ENCODE peak calls at places on chromosomes 1 and 21, in five cellular contexts. K is K562, A is tibial artery, S is adrenal gland, W is fibroblast of lung. Y is an unnamed sample.

GRCh38 chr1:37032660-37033354 is 1.5 kb downstream of the GRIK3 start:
- DNase-seq in W (no peak), S (no peak), A (no peak), K (no peak), Y (no peak)

GRCh38 chr1:1877852-1878436 is 12.9 kb downstream of the GNB1 start:
- DNase-seq in W (no peak), K (no peak), A (no peak), S (no peak), Y (no peak)

GRCh38 chr1:207831517-207832327 is 79.2 kb downstream of the CD34 start:
- DNase-seq in K (no peak), S (no peak), A (peak; percentile 72), W (no peak), Y (no peak)

GRCh38 chr1:65059930-65060538 is 88.0 kb upstream of the AK4 start:
- DNase-seq in K (peak; percentile 38), A (no peak), S (no peak), W (peak; percentile 27), Y (no peak)

GRCh38 chr1:153375511-153375910 is at the start of gene S100A12:
- DNase-seq in A (no peak), S (peak; percentile 63), K (no peak), W (peak; percentile 91), Y (no peak)

GRCh38 chr1:85091647-85092295 is 43.5 kb upstream of the MCOLN3 start:
- DNase-seq in W (no peak), K (no peak), S (no peak), A (no peak), Y (no peak)

GRCh38 chr1:236853916-236854601 is 59.0 kb downstream of the MTR start:
- DNase-seq in W (peak; percentile 81), S (no peak), K (no peak), A (no peak), Y (no peak)

GRCh38 chr1:153509729-153510354 is 25.9 kb downstream of the S100A6 start:
- DNase-seq in W (no peak), K (peak; percentile 74), A (no peak), S (peak; percentile 61), Y (no peak)

GRCh38 chr1:37123266-37123665 is 89.0 kb upstream of the GRIK3 start:
- DNase-seq in K (no peak), A (no peak), W (no peak), S (no peak), Y (no peak)

GRCh38 chr1:242824435-242824834 is 299.9 kb upstream of the PLD5 start:
- DNase-seq in W (peak; percentile 76), A (no peak), K (no peak), S (no peak), Y (no peak)

GRCh38 chr1:164087893-164088292 is 471.1 kb upstream of the PBX1 start:
- DNase-seq in A (no peak), S (no peak), K (no peak), W (no peak), Y (no peak)

GRCh38 chr1:118984990-118985608 is 3.0 kb downstream of the TBX15 start:
- DNase-seq in K (no peak), A (no peak), W (no peak), S (no peak), Y (no peak)

GRCh38 chr1:19350566-19350965 is 38.4 kb downstream of the SLC66A1 start:
- DNase-seq in A (no peak), S (no peak), K (no peak), W (no peak), Y (no peak)
- H3K36me3 ChIP-seq in A (peaks cover 69% of the 10 kb centered on the region), S (peaks cover 61% of the 10 kb centered on the region), K (peaks cover 44% of the 10 kb centered on the region), W (peaks cover 27% of the 10 kb centered on the region), Y (peaks cover 27% of the 10 kb centered on the region)

GRCh38 chr1:214808845-214809460 is 206.0 kb downstream of the CENPF start:
- DNase-seq in W (peak; percentile 36), S (no peak), K (no peak), A (no peak), Y (no peak)
- TF ChIP-seq CTCF in W (peak; percentile 58), S (no peak), K (no peak), A (no peak), Y (no peak)

DNA sequence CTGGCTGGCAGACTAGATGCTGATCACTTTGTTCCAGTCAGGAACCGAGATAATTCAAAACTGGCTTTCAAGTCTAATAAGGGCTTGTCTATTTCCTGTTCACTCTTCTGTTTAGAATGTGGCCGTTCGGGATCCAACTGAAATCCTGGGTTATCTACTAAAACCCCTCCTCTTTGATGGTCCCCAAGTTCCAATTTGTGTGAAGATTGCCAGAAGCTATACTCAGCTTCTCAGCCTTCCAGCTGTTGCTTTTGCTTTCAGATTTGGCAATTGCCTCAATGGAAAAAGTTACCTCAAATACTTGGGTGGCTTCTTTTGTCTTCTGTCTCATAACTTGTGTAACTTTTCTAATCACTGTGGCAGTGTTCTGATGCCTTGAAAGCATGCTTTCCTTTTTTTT is 43.7 kb downstream of the BTBD8 start:
- DNase-seq in W (no peak), K (no peak), A (no peak), S (no peak), Y (no peak)
- H3K36me3 ChIP-seq in W (no peaks in the 10 kb centered on the region), K (no peaks in the 10 kb centered on the region), A (no peaks in the 10 kb centered on the region), S (no peaks in the 10 kb centered on the region), Y (no peaks in the 10 kb centered on the region)

GRCh38 chr21:46207006-46207919 is 21.3 kb downstream of the LSS start:
- DNase-seq in K (no peak), W (no peak), A (peak; percentile 6), S (no peak), Y (no peak)
- TF ChIP-seq CTCF in K (no peak), W (no peak), A (no peak), S (no peak), Y (no peak)

DNA sequence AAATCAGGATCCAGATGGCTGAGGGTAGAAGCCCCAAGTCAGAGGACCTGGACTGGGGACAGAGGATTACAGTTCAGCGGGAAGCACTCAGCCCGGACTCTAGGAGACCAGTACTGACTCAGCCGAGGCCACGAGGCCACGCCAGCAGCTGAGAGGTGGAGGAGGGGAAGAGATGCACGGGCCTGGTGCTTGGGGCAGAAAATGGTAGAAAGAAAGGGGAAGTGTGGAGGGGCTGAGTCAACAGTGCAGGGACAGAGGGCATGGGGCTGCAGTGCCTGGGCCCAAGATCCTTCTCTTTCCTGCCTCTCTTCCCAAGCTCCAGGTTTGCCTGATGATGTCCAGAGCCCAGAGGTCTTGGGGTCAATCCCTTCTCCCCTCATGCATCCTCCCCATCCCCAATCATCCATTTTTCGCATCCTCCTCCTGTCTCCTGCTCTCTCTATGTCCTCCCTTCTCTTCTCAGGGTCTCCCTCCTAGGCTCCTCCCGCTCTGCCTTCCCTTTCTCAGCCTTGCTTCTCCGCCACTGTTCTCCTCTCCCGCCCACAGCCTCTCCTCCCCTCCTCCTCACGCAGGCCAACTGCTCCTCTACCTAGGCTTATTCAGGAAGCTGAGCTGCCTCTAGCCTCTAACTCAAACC is 7.7 kb downstream of the ARHGEF2 start:
- DNase-seq in A (peak; percentile 89), K (peak; percentile 80), W (peak; percentile 82), S (peak; percentile 80), Y (no peak)
- H3K36me3 ChIP-seq in A (peaks cover 42% of the 10 kb centered on the region), K (peaks cover 79% of the 10 kb centered on the region), W (peaks cover 18% of the 10 kb centered on the region), S (peaks cover 10% of the 10 kb centered on the region), Y (peaks cover 13% of the 10 kb centered on the region)

GRCh38 chr1:204511366-204511765 is 4.8 kb upstream of the MDM4 start:
- DNase-seq in S (no peak), A (no peak), K (no peak), W (no peak), Y (no peak)

GRCh38 chr1:204516180-204516879 is at the start of gene MDM4:
- DNase-seq in S (peak; percentile 94), A (peak; percentile 90), K (peak; percentile 94), W (peak; percentile 96), Y (peak; percentile 77)

GRCh38 chr1:204509186-204509635 is 7.0 kb upstream of the MDM4 start:
- DNase-seq in A (no peak), K (no peak), S (no peak), W (no peak), Y (no peak)

GRCh38 chr1:204513117-204513716 is 3.0 kb upstream of the MDM4 start:
- DNase-seq in A (no peak), K (no peak), S (no peak), W (no peak), Y (no peak)

DNA sequence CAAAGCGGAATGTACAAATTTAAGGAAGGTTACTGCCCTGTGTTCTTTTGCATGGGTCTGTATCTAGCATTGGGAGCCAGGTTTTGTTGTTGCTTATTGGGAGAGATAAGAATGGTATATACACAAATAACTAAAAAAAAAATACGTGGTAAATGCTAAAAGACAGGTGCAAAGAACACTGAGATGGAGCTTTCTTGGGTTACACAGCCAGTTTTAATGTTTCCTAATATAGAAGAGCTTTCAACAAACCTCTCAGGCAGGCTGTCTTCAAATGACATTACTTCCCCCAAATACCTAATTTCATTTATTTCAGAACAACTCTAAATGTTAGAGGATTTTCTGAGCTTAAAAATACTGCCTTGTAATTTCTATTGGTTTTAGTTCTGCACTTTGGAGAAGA is 1.4 kb upstream of the MDM4 start:
- DNase-seq in W (no peak), S (no peak), K (no peak), A (no peak), Y (no peak)
- TF ChIP-seq CTCF in W (no peak), S (no peak), K (no peak), A (no peak), Y (no peak)

DNA sequence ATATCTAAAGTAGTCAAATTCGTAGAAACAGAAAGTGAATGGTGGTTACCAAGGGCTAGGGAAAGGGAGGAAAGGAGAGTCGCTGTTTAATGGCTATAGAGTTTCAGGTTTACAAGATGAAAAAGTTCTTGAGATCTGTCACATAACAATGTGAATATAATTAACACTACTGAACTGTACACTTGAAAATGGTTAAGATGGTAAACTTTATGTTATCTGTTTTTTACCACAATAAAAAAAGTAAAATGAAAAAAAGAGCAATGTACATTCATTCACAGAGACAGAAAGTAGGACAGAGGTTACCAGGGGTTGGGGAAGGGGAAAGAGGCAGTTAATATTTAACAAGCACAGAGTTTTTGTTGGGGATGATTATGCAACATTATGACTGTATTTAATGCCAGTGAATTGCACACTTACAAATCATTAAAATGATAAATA is 53.3 kb upstream of the SEC16B start:
- DNase-seq in W (no peak), S (no peak), K (no peak), A (no peak), Y (no peak)
- H3K36me3 ChIP-seq in W (no peaks in the 10 kb centered on the region), S (no peaks in the 10 kb centered on the region), K (no peaks in the 10 kb centered on the region), A (peaks cover 53% of the 10 kb centered on the region), Y (no peaks in the 10 kb centered on the region)

Y was measured in esophagus squamous epithelium.